ENCODE peak calls at places on chromosome 11, in seven cellular contexts. H, G, S, D, T, V and L are unnamed samples.

GRCh38 chr11:93020248-93021088 is 51.0 kb downstream of the MTNR1B start:
- DNase-seq in H (peak), G (peak), S (peak), D (no peak), T (no peak), V (no peak), L (peak)

GRCh38 chr11:109747839-109748238 is 325.8 kb downstream of the C11orf87 start:
- DNase-seq in H (no peak), G (no peak), S (peak), D (no peak), T (no peak), V (peak), L (no peak)

GRCh38 chr11:5317301-5317700 is 6.8 kb downstream of the OR51B2 start:
- DNase-seq in H (no peak), G (no peak), S (no peak), D (no peak), T (no peak), V (no peak), L (no peak)

GRCh38 chr11:14399087-14399486 is 40.1 kb upstream of the RRAS2 start:
- DNase-seq in H (no peak), G (no peak), S (no peak), D (no peak), T (no peak), V (no peak), L (no peak)

GRCh38 chr11:35178862-35179261 is 39.9 kb downstream of the CD44 start:
- DNase-seq in H (peak), G (no peak), S (peak), D (no peak), T (no peak), V (no peak), L (no peak)

GRCh38 chr11:55652560-55652959 is 4.4 kb downstream of the OR4S2 start:
- DNase-seq in H (no peak), G (no peak), S (no peak), D (no peak), T (no peak), V (no peak), L (no peak)

GRCh38 chr11:58938398-58938797 is 890 bp upstream of the GLYATL1 start:
- DNase-seq in H (no peak), G (no peak), S (no peak), D (no peak), T (no peak), V (no peak), L (no peak)

GRCh38 chr11:17277024-17277584 is 565 bp downstream of the NUCB2 start:
- DNase-seq in H (peak), G (peak), S (peak), D (no peak), T (no peak), V (no peak), L (no peak)

GRCh38 chr11:33635161-33635560 is 65.5 kb downstream of the C11orf91 start:
- DNase-seq in H (peak), G (no peak), S (no peak), D (no peak), T (no peak), V (no peak), L (no peak)

GRCh38 chr11:96314326-96315050 is 28.5 kb downstream of the MAML2 start:
- DNase-seq in H (peak), G (no peak), S (peak), D (no peak), T (no peak), V (no peak), L (no peak)

GRCh38 chr11:44985721-44986120 is 35.0 kb upstream of the TP53I11 start:
- DNase-seq in H (no peak), G (no peak), S (no peak), D (no peak), T (no peak), V (no peak), L (no peak)

GRCh38 chr11:38460901-38461300 is 1862.9 kb upstream of the RAG2 start:
- DNase-seq in H (peak), G (no peak), S (peak), D (no peak), T (no peak), V (no peak), L (no peak)

GRCh38 chr11:2662024-2662312 is 37.8 kb downstream of the KCNQ1OT1 start:
- DNase-seq in H (no peak), G (no peak), S (no peak), D (no peak), T (no peak), V (no peak), L (no peak)

GRCh38 chr11:69011624-69012091 is 1.4 kb downstream of the MRGPRF start:
- DNase-seq in H (no peak), G (no peak), S (no peak), D (no peak), T (no peak), V (no peak), L (no peak)
- H3K4ac ChIP-seq in H (peak), G (no peak), S (peak), D (no peak), T (no peak), V (no peak), L (no peak)

GRCh38 chr11:116723511-116723910 is 49.3 kb downstream of the BUD13 start:
- DNase-seq in H (no peak), G (no peak), S (no peak), D (no peak), T (no peak), V (no peak), L (no peak)
- H3K4ac ChIP-seq in H (no peak), G (no peak), S (no peak), D (no peak), T (no peak), V (no peak), L (no peak)

DNA sequence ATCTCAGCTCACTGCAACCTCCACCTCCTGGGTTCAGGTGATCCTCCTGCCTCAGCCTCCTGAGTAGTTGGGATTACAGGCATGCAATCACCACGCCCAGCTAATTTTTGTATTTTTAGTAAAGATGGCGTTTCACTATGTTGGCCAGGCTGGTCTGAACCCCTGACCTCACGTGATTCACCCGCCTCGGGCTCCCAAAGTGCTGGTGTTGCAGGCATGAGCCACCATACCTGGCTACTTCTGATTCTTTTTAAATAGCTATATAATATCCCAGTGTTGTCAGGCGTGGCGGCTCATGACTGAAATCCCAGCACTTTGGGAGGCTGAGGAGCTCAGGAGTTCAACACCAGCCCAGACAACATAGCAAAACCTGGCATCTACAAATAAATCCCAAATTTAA is 20.7 kb downstream of the TMEM41B start:
- DNase-seq in H (no peak), G (no peak), S (no peak), D (no peak), T (no peak), V (peak), L (no peak)
- H3K4ac ChIP-seq in H (no peak), G (no peak), S (no peak), D (no peak), T (no peak), V (no peak), L (no peak)

DNA sequence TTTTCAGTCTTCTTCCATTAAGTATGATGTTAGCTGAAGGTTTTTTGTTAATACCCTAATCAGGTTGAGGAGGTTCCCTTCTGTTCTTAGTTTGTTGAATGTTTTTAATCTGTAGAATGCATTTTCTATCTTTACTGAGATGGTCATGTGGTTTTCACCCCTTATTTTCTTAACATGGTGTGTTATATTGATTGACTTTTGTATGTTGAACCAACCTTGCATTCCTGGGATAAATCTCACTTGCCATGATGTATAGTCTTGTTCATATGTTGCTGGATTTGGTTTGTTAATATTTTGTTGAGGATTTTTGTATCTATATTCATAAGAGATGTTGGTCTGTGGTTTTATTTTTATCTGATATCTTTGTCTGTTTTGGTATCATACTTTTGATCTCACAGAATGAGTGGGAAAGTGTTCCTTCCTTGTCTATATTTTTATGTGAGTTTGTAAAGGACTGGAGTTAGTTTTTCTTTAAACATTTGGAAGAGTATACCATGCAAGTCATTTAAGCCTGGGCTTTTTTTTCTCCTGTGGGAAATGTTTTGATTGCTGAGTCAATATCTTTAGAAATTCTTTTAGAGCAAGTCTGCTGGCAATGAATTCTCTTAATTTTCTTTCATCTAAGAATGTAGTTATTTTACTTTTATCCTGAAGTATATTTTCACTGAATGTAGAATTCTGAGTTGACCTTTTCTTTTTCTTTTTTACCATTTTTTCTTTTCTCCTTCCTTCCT is 5.5 kb upstream of the P4HA3 start:
- DNase-seq in H (peak), G (no peak), S (no peak), D (no peak), T (no peak), V (no peak), L (no peak)
- H3K4ac ChIP-seq in H (no peak), G (no peak), S (no peak), D (no peak), T (no peak), V (no peak), L (no peak)

DNA sequence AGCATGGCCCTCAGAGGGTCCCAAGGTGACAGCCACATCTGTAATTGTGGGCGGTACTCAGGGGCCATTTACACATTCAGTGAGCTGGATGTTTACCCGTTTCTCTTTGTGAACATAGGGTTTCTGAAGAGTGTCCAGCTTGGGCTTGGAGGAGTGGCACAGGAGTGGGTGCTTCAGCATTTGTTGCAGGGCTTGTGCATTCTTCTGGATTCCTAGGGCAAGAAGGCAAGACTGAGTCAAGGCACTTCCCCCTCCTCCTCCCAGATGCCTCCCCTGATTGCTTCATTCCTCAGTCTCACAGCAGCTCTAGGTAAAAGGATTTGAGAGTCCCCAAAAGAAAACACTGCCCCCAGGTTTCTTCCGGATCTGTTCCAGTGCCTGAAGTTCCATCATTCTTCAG is 95.4 kb downstream of the RNF169 start:
- DNase-seq in H (no peak), G (no peak), S (no peak), D (no peak), T (no peak), V (no peak), L (no peak)
- H3K4ac ChIP-seq in H (no peak), G (no peak), S (no peak), D (no peak), T (no peak), V (no peak), L (no peak)

DNA sequence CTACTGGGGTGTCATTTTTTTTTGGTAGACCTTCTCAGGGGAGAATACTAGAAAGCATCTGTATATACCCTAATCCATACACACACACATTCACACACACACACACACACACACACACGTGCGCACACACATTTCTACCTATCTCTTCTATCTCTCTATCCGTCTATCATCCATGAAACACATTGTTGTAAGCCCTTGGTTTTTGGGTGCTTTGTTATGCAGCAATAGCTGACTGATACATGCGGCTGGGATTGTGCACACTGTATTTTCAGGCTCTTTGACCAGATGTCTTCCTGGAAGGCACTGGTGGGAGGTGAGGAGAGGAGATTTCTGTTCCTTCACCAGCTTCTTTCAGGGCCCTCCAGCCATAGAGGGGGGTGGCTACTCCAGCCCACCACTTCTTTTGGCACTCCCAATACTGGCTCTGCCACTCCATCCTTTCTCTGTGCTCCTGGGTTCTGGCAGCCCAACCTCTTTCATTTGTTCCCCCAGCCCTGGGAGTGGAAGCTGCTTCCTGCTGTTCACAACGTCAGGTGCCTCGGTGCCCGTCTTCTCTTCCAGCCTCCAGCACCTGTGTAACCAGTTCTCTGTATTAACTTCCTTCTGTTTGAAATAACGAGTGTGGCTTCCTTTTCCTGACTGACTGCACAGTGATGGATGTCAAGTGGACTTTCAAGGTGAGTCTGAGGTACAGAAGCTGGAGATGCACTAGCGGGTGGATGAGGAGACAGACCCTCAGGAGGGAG is 12.4 kb upstream of the MUC2 start:
- DNase-seq in H (no peak), G (no peak), S (no peak), D (no peak), T (no peak), V (no peak), L (no peak)
- H3K4ac ChIP-seq in H (no peak), G (no peak), S (no peak), D (no peak), T (no peak), V (no peak), L (no peak)

GRCh38 chr11:111101836-111102235 is 143.7 kb upstream of the POU2AF2 start:
- DNase-seq in H (no peak), G (no peak), S (no peak), D (no peak), T (no peak), V (no peak), L (no peak)

GRCh38 chr11:111107501-111107900 is 138.0 kb upstream of the POU2AF2 start:
- DNase-seq in H (no peak), G (no peak), S (no peak), D (no peak), T (no peak), V (no peak), L (no peak)

DNA sequence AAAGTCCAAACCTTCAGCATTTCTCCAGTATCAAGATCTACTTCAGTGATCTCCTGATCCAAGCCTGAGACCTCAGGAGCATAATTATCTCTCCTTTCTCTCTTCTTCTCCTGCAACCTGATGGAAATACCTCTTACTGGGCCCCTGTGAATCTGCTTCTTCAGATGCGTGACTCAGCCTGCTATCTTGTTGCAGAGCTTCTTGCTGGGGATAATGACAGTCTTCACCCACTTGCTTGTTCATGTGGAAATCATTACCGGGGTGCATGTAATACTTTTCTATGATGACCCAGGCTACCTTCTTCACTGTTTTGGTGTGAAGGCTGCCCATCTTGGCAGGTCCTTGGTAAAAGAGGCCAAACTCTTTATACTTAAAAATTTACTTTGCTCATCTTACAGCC is 140.0 kb upstream of the POU2AF2 start:
- DNase-seq in H (peak), G (peak), S (no peak), D (no peak), T (no peak), V (no peak), L (no peak)
- H3K4ac ChIP-seq in H (no peak), G (no peak), S (no peak), D (no peak), T (no peak), V (no peak), L (no peak)